ENCODE peak calls at places on chromosomes 6 and 20, in ten cellular contexts. L is psoas muscle, U is HCT116, K is lung, N is PC-9, B is endodermal cell, T is heart right ventricle, W is GM23248, I is Caco-2, S is pancreas. X is an unnamed sample.

GRCh38 chr6:52759085-52759484 is 4.2 kb downstream of the GSTA2 start:
- DNase-seq in K (no peak), L (no peak), B (no peak), T (no peak), N (no peak), I (no peak), U (no peak), S (no peak), W (peak; percentile 14), X (no peak)

GRCh38 chr6:52407467-52407866 is 12.7 kb upstream of the EFHC1 start:
- DNase-seq in I (peak; percentile 50), S (no peak), K (no peak), L (no peak), W (peak; percentile 79), T (no peak), N (peak; percentile 62), U (no peak), B (no peak), X (no peak)

GRCh38 chr6:22878706-22879105 is 309.3 kb downstream of the HDGFL1 start:
- DNase-seq in N (no peak), W (no peak), L (no peak), T (no peak), K (no peak), B (no peak), I (no peak), S (no peak), U (no peak), X (no peak)

GRCh38 chr6:119602215-119603178 is 252.9 kb upstream of the MAN1A1 start:
- DNase-seq in B (no peak), N (no peak), U (no peak), L (no peak), W (peak; percentile 83), I (no peak), S (no peak), T (no peak), K (no peak), X (no peak)

GRCh38 chr6:151948007-151948745 is 140.7 kb downstream of the ESR1 start:
- DNase-seq in N (no peak), T (no peak), U (no peak), B (no peak), S (no peak), W (peak; percentile 8), I (no peak), L (no peak), K (no peak), X (no peak)

GRCh38 chr6:98823845-98824162 is 10.6 kb upstream of the POU3F2 start:
- DNase-seq in K (no peak), N (no peak), B (no peak), T (no peak), W (no peak), S (no peak), I (no peak), L (no peak), U (no peak), X (no peak)

GRCh38 chr6:145758086-145758485 is 22.8 kb upstream of the EPM2A start:
- DNase-seq in S (no peak), K (no peak), W (no peak), T (no peak), N (no peak), B (no peak), L (no peak), U (no peak), I (no peak), X (no peak)

GRCh38 chr6:105902401-105903031 is 183.6 kb upstream of the PRDM1 start:
- DNase-seq in L (no peak), N (no peak), S (no peak), W (peak; percentile 82), T (no peak), K (no peak), U (no peak), I (no peak), B (no peak), X (no peak)

DNA sequence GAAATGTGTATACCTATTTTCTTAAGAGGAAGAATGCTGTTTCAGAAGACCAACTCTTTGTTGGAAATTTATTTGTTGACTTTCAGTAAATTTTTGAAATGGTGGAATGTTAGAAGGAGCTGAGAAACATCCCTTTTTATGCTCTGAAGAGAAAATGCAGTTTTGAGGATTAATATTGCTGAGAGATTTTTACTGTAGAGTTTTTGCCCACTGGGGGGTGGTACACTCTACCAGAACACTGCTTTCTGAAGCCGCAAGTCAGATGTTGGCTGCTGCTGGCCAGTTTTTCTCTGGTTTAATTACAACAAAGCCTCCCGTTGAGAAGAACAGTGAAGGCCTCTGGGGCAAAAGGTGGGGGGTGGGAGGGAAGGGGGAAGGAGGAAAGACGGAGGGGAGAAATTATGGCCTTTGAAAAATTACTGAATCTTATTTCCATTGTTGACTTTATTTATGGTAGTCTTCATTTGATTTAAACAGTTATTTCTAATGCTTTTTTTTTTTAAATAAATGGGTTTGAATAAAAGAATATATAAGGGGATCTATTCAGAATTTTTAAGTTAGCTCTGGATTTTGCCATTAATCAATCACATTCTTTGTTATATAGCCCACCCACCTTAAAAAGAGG is 3.0 kb downstream of the FLRT3 start:
- DNase-seq in S (no peak), N (no peak), B (peak; percentile 72), K (peak; percentile 47), L (no peak), U (no peak), W (peak; percentile 75), T (no peak), I (peak; percentile 74), X (peak; percentile 16)
- H3K4me3 ChIP-seq in S (peak overlapping the region; percentile 47), N (no peak overlapping the region), B (peak overlapping the region; percentile 88), K (no peak overlapping the region), L (peak overlapping the region; percentile 64), U (no peak overlapping the region), W (peak overlapping the region; percentile 40), T (no peak overlapping the region), I (peak overlapping the region; percentile 54), X (no peak overlapping the region)

GRCh38 chr20:50133474-50134217 is 19.9 kb downstream of the PEDS1 start:
- DNase-seq in K (no peak), B (no peak), N (no peak), U (no peak), S (no peak), W (no peak), I (no peak), L (peak; percentile 87), T (no peak), X (no peak)
- H3K4me1 ChIP-seq in K (peaks cover 11% of the 10 kb centered on the region), B (no peaks in the 10 kb centered on the region), N (peaks cover 14% of the 10 kb centered on the region), U (peaks cover 18% of the 10 kb centered on the region), S (peaks cover 8% of the 10 kb centered on the region), W (peaks cover 23% of the 10 kb centered on the region), I (peaks cover 26% of the 10 kb centered on the region), L (peaks cover 80% of the 10 kb centered on the region), T (peaks cover 31% of the 10 kb centered on the region), X (no peaks in the 10 kb centered on the region)

GRCh38 chr6:138559153-138559552 is 59.9 kb upstream of the NHSL1 start:
- DNase-seq in S (no peak), T (no peak), U (no peak), B (no peak), I (no peak), K (no peak), L (no peak), W (no peak), N (no peak), X (no peak)

GRCh38 chr6:138557147-138557546 is 57.9 kb upstream of the NHSL1 start:
- DNase-seq in T (no peak), W (no peak), L (no peak), B (no peak), I (no peak), U (no peak), K (no peak), N (no peak), S (no peak), X (no peak)

GRCh38 chr6:138560130-138560850 is 61.0 kb upstream of the NHSL1 start:
- DNase-seq in K (no peak), I (peak; percentile 33), U (no peak), S (no peak), L (no peak), T (no peak), B (no peak), N (no peak), W (no peak), X (no peak)

GRCh38 chr6:138554146-138554545 is 54.9 kb upstream of the NHSL1 start:
- DNase-seq in L (no peak), U (no peak), K (no peak), S (no peak), I (no peak), W (no peak), B (no peak), T (no peak), N (no peak), X (no peak)

GRCh38 chr6:138555294-138555988 is 56.1 kb upstream of the NHSL1 start:
- DNase-seq in T (no peak), K (peak; percentile 53), I (peak; percentile 69), B (peak; percentile 78), W (no peak), L (no peak), U (no peak), S (no peak), N (peak; percentile 97), X (no peak)
- H3K4me3 ChIP-seq in T (no peak overlapping the region), K (no peak overlapping the region), I (no peak overlapping the region), B (peak overlapping the region; percentile 41), W (no peak overlapping the region), L (no peak overlapping the region), U (no peak overlapping the region), S (no peak overlapping the region), N (peak overlapping the region; percentile 23), X (no peak overlapping the region)

GRCh38 chr6:44059359-44060342 is 67.6 kb downstream of the MRPL14 start:
- DNase-seq in U (no peak), N (no peak), W (peak; percentile 74), S (peak; percentile 31), B (no peak), K (no peak), T (no peak), I (no peak), L (no peak), X (no peak)

GRCh38 chr6:44056392-44057237 is 70.6 kb downstream of the MRPL14 start:
- DNase-seq in W (peak; percentile 59), N (no peak), S (peak; percentile 68), I (no peak), U (no peak), B (no peak), K (peak; percentile 55), L (peak; percentile 66), T (peak; percentile 74), X (no peak)

GRCh38 chr6:44058617-44059358 is 68.5 kb downstream of the MRPL14 start:
- DNase-seq in N (peak; percentile 99), K (peak; percentile 88), B (no peak), U (peak; percentile 88), L (peak; percentile 91), W (peak; percentile 100), I (no peak), S (peak; percentile 57), T (peak; percentile 83), X (no peak)

GRCh38 chr6:44057931-44058616 is 69.2 kb downstream of the MRPL14 start:
- DNase-seq in L (no peak), K (no peak), B (no peak), S (no peak), I (no peak), W (peak; percentile 78), U (no peak), T (no peak), N (no peak), X (no peak)

DNA sequence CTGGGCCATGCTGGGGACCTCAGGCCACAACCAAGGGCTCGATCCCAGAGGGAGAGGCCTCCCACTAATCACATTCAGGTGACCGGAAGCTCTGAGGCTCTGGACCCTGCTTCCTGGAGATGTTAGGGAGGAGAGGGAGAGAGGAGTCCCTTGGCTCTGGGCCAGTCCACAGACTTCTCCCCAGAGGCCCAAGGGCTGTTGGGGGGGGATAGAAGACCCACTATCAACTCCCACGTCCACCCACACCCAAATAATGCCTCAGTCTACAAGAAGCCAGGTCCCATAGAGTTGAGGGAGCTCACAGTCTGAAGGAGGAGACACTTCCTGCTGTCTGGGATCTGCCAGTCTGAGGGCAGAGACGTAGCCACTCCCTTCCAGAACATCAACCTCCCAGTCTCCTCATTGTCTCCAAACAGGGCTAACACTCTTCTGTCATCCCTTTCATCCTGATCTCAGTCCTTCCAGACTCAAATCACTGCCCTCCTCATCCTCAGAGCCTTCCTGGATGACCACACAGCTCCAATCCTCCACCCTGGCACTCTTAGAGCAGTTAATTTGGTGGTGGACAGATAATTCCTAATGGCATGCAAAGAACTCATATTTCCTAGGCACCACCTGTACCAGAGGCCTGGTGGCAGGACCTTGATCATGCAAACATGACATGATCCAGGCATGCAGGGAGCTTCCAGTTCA is 69.9 kb downstream of the MRPL14 start:
- DNase-seq in B (no peak), K (no peak), I (no peak), L (no peak), N (no peak), T (no peak), U (no peak), W (no peak), S (no peak), X (no peak)
- H3K4me1 ChIP-seq in B (peaks cover 12% of the 10 kb centered on the region), K (peaks cover 25% of the 10 kb centered on the region), I (no peaks in the 10 kb centered on the region), L (peaks cover 56% of the 10 kb centered on the region), N (peaks cover 96% of the 10 kb centered on the region), T (peaks cover 89% of the 10 kb centered on the region), U (peaks cover 18% of the 10 kb centered on the region), W (peaks cover 85% of the 10 kb centered on the region), S (no peaks in the 10 kb centered on the region), X (peaks cover 3% of the 10 kb centered on the region)

X was measured in iPS DF 6.9.